ENCODE peak calls at places on chromosomes 1 and 21, in six cellular contexts. One of them, this sample, is unnamed. For H3K4me1, the result is how much of the 10 kb centered on the place peaks cover.

GRCh38 chr1:30879940-30880339 is 28.6 kb downstream of the SDC3 start:
- DNase-seq in transverse colon: no peak
- DNase-seq in breast epithelium: no peak
- DNase-seq in HepG2: no peak
- DNase-seq in K562: no peak
- DNase-seq in endothelial cell of umbilical vein: no peak
- DNase-seq in this sample: no peak

GRCh38 chr1:208951908-208952307 is 631.6 kb upstream of the CAMK1G start:
- DNase-seq in transverse colon: peak
- DNase-seq in breast epithelium: no peak
- DNase-seq in HepG2: no peak
- DNase-seq in K562: no peak
- DNase-seq in endothelial cell of umbilical vein: peak
- DNase-seq in this sample: no peak

GRCh38 chr1:61253059-61253735 is 170.8 kb downstream of the NFIA start:
- DNase-seq in transverse colon: peak
- DNase-seq in breast epithelium: peak
- DNase-seq in HepG2: peak
- DNase-seq in K562: peak
- DNase-seq in endothelial cell of umbilical vein: peak
- DNase-seq in this sample: peak

GRCh38 chr1:146007048-146007784 is 10.8 kb upstream of the TXNIP start:
- DNase-seq in transverse colon: peak
- DNase-seq in breast epithelium: peak
- DNase-seq in HepG2: peak
- DNase-seq in K562: peak
- DNase-seq in endothelial cell of umbilical vein: peak
- DNase-seq in this sample: peak

GRCh38 chr1:106755682-106756406 is 300.6 kb upstream of the PRMT6 start:
- DNase-seq in transverse colon: no peak
- DNase-seq in breast epithelium: no peak
- DNase-seq in HepG2: no peak
- DNase-seq in K562: no peak
- DNase-seq in endothelial cell of umbilical vein: no peak
- DNase-seq in this sample: no peak

GRCh38 chr1:9331016-9331415 is 38.3 kb downstream of the SPSB1 start:
- DNase-seq in transverse colon: peak
- DNase-seq in breast epithelium: no peak
- DNase-seq in HepG2: no peak
- DNase-seq in K562: no peak
- DNase-seq in endothelial cell of umbilical vein: no peak
- DNase-seq in this sample: no peak

GRCh38 chr1:196063952-196064351 is 544.3 kb downstream of the KCNT2 start:
- DNase-seq in transverse colon: no peak
- DNase-seq in breast epithelium: no peak
- DNase-seq in HepG2: no peak
- DNase-seq in K562: no peak
- DNase-seq in endothelial cell of umbilical vein: no peak
- DNase-seq in this sample: no peak

GRCh38 chr1:166843769-166844596 is 4.7 kb downstream of the POGK start:
- DNase-seq in transverse colon: peak
- DNase-seq in breast epithelium: no peak
- DNase-seq in HepG2: no peak
- DNase-seq in K562: no peak
- DNase-seq in endothelial cell of umbilical vein: peak
- DNase-seq in this sample: no peak

GRCh38 chr1:207218512-207219352 is 102.7 kb upstream of the CD55 start:
- DNase-seq in transverse colon: no peak
- DNase-seq in breast epithelium: no peak
- DNase-seq in HepG2: no peak
- DNase-seq in K562: no peak
- DNase-seq in endothelial cell of umbilical vein: peak
- DNase-seq in this sample: no peak

GRCh38 chr21:41439245-41439644 is 13.2 kb downstream of the MX1 start:
- DNase-seq in transverse colon: no peak
- DNase-seq in breast epithelium: no peak
- DNase-seq in HepG2: no peak
- DNase-seq in K562: no peak
- DNase-seq in endothelial cell of umbilical vein: no peak
- DNase-seq in this sample: no peak

GRCh38 chr1:106268070-106268469 is 788.4 kb upstream of the PRMT6 start:
- DNase-seq in transverse colon: no peak
- DNase-seq in breast epithelium: no peak
- DNase-seq in HepG2: peak
- DNase-seq in K562: no peak
- DNase-seq in endothelial cell of umbilical vein: no peak
- DNase-seq in this sample: no peak

GRCh38 chr1:85224734-85225623 is 24.2 kb upstream of the SYDE2 start:
- DNase-seq in transverse colon: peak
- DNase-seq in breast epithelium: no peak
- DNase-seq in HepG2: no peak
- DNase-seq in K562: peak
- DNase-seq in endothelial cell of umbilical vein: no peak
- DNase-seq in this sample: no peak

GRCh38 chr1:29002792-29003191 is 88.4 kb downstream of the EPB41 start:
- DNase-seq in transverse colon: no peak
- DNase-seq in breast epithelium: no peak
- DNase-seq in HepG2: no peak
- DNase-seq in K562: no peak
- DNase-seq in endothelial cell of umbilical vein: no peak
- DNase-seq in this sample: no peak

GRCh38 chr1:227764019-227764391 is 28.8 kb downstream of the SNAP47 start:
- DNase-seq in transverse colon: no peak
- DNase-seq in breast epithelium: no peak
- DNase-seq in HepG2: no peak
- DNase-seq in K562: no peak
- DNase-seq in endothelial cell of umbilical vein: no peak
- DNase-seq in this sample: no peak

GRCh38 chr1:119466419-119466818 is 40.6 kb upstream of the HSD3B1 start:
- DNase-seq in transverse colon: no peak
- DNase-seq in breast epithelium: no peak
- DNase-seq in HepG2: no peak
- DNase-seq in K562: no peak
- DNase-seq in endothelial cell of umbilical vein: no peak
- DNase-seq in this sample: no peak

GRCh38 chr1:212037900-212038299 is 2.4 kb downstream of the DTL start:
- DNase-seq in transverse colon: no peak
- DNase-seq in breast epithelium: no peak
- DNase-seq in HepG2: peak
- DNase-seq in K562: no peak
- DNase-seq in endothelial cell of umbilical vein: no peak
- DNase-seq in this sample: no peak

GRCh38 chr1:101242331-101243050 is 5.7 kb downstream of the S1PR1 start:
- DNase-seq in transverse colon: no peak
- DNase-seq in breast epithelium: no peak
- DNase-seq in HepG2: no peak
- DNase-seq in K562: no peak
- DNase-seq in endothelial cell of umbilical vein: peak
- DNase-seq in this sample: no peak

GRCh38 chr1:101241485-101242225 is 4.8 kb downstream of the S1PR1 start:
- DNase-seq in transverse colon: no peak
- DNase-seq in breast epithelium: no peak
- DNase-seq in HepG2: no peak
- DNase-seq in K562: no peak
- DNase-seq in endothelial cell of umbilical vein: no peak
- DNase-seq in this sample: no peak

GRCh38 chr1:101245575-101245927 is 8.7 kb downstream of the S1PR1 start:
- DNase-seq in transverse colon: no peak
- DNase-seq in breast epithelium: no peak
- DNase-seq in HepG2: no peak
- DNase-seq in K562: no peak
- DNase-seq in endothelial cell of umbilical vein: no peak
- DNase-seq in this sample: no peak

GRCh38 chr1:101247404-101248287 is 10.8 kb downstream of the S1PR1 start:
- DNase-seq in transverse colon: no peak
- DNase-seq in breast epithelium: no peak
- DNase-seq in HepG2: no peak
- DNase-seq in K562: no peak
- DNase-seq in endothelial cell of umbilical vein: no peak
- DNase-seq in this sample: no peak

DNA sequence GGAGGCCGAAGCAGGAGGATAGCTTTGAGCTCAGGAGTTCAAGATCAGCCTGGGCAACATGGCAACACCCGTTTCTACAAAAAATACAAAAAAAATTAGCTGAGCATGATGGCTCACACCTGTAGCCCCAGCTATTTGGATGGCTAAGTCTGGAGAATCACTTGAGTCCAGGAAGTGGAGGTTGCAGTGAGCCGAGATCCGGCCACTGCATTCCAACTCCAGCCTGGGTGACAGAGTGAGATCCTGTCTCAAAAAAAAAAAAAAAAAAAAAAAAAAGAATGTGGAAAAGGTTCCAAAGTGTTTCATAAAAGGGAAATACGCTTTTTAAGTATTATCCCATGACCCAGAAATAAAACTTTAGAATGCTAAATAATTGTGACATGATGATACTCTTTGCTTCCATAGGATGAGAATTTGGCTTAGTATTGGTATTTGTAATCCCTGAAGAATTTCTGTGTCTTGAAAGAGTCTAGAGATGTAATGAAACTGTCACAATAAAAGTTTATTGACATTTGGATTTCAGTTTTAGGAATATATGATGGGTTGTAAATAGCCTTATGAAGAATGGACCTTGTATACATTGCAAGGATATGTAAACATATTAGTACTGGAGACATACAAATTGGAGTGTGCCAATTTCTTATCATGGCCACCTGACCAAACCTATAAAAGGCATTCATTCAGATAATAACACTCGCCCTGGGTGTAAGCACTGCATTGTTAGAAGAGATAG is 8.2 kb downstream of the S1PR1 start:
- DNase-seq in transverse colon: no peak
- DNase-seq in breast epithelium: no peak
- DNase-seq in HepG2: no peak
- DNase-seq in K562: no peak
- DNase-seq in endothelial cell of umbilical vein: no peak
- DNase-seq in this sample: no peak
- H3K4me1 ChIP-seq in transverse colon: under half
- H3K4me1 ChIP-seq in breast epithelium: under half
- H3K4me1 ChIP-seq in HepG2: under half
- H3K4me1 ChIP-seq in K562: under half
- H3K4me1 ChIP-seq in endothelial cell of umbilical vein: under half
- H3K4me1 ChIP-seq in this sample: under half

GRCh38 chr1:2300851-2301606 is 72.9 kb downstream of the SKI start:
- DNase-seq in transverse colon: peak
- DNase-seq in breast epithelium: peak
- DNase-seq in HepG2: no peak
- DNase-seq in K562: no peak
- DNase-seq in endothelial cell of umbilical vein: peak
- DNase-seq in this sample: peak
- TF ChIP-seq POLR2AphosphoS5 in transverse colon: peak
- TF ChIP-seq POLR2AphosphoS5 in breast epithelium: no peak
- TF ChIP-seq POLR2AphosphoS5 in HepG2: no peak
- TF ChIP-seq POLR2AphosphoS5 in K562: no peak
- TF ChIP-seq POLR2AphosphoS5 in endothelial cell of umbilical vein: peak
- TF ChIP-seq POLR2AphosphoS5 in this sample: peak

DNA sequence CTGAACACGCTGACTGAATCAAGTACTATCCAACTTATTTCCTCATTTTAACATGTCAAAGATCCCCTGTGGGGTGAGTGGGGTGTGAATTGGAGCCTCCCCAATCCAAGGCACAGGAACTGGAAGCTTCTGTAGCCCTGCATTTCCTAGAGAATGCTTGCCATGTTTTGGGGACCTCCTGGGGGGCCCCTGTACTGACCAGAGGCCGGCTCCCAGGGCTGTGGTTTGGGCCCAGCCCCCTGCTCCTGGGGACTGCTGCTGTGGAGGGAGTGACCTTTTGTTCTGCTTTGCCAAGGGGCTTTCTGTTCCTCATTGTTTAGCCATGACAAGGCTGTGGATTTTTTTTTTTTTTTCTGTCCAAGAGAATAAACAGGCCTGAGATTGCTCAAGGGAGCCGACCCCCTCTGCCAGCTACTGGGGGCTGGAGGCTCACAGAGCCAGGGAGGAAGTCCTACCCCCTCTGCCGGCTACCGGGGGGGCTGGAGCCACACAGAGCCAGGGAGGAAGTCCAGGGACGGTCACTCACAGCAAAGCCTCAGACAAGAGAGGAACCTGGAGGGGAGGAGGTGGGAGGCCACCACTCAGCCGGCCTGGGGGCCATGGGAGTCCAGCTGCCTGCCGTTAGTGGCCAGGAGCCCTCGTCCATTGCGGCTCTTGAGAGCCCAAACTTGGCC is 17.4 kb downstream of the TNFRSF1B start:
- DNase-seq in transverse colon: peak
- DNase-seq in breast epithelium: peak
- DNase-seq in HepG2: peak
- DNase-seq in K562: peak
- DNase-seq in endothelial cell of umbilical vein: peak
- DNase-seq in this sample: peak
- TF ChIP-seq CTCF in transverse colon: peak
- TF ChIP-seq CTCF in breast epithelium: no peak
- TF ChIP-seq CTCF in HepG2: no peak
- TF ChIP-seq CTCF in K562: peak
- TF ChIP-seq CTCF in endothelial cell of umbilical vein: peak
- TF ChIP-seq CTCF in this sample: no peak

GRCh38 chr1:1343811-1344421 is 5.3 kb downstream of the DVL1 start:
- DNase-seq in transverse colon: no peak
- DNase-seq in breast epithelium: no peak
- DNase-seq in HepG2: no peak
- DNase-seq in K562: no peak
- DNase-seq in endothelial cell of umbilical vein: no peak
- DNase-seq in this sample: no peak

GRCh38 chr1:1345384-1345783 is 3.8 kb downstream of the DVL1 start:
- DNase-seq in transverse colon: no peak
- DNase-seq in breast epithelium: no peak
- DNase-seq in HepG2: no peak
- DNase-seq in K562: no peak
- DNase-seq in endothelial cell of umbilical vein: no peak
- DNase-seq in this sample: no peak

GRCh38 chr1:1346501-1346890 is 2.7 kb downstream of the DVL1 start:
- DNase-seq in transverse colon: no peak
- DNase-seq in breast epithelium: no peak
- DNase-seq in HepG2: no peak
- DNase-seq in K562: no peak
- DNase-seq in endothelial cell of umbilical vein: no peak
- DNase-seq in this sample: no peak

GRCh38 chr1:1345860-1346500 is 3.2 kb downstream of the DVL1 start:
- DNase-seq in transverse colon: no peak
- DNase-seq in breast epithelium: no peak
- DNase-seq in HepG2: no peak
- DNase-seq in K562: no peak
- DNase-seq in endothelial cell of umbilical vein: no peak
- DNase-seq in this sample: no peak

DNA sequence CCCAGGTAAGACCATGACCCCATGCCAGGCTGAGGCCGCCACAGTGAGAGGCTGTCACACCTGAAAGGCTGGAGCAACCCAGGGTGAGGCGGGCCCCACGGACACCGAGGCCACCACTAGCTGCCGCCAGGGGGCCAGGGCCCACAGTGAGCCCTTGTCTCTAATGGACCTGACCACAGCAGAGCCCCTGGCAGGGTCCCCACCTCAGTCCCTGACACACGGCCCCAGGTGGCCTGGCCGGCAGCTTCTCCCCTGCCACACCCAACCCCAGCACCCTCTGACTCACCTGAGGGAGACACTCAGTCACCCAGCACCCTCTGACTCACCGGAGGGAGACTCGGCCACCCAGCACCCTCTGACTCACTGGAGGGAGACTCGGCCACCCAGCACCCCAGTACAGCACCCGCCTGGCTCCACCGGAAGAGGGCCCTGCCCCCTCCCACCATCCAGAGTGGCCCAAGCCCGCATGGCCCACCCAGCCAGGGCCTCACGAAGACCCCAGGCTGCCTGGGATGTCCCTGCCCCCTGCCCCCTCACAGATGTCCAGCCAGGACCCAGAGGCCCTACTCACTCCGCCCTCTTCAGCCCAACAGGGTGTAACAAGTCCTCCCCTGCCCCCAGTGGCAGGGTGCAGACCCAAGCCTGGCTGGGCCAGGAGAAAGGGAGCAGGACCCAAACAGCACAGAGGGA is 4.4 kb downstream of the DVL1 start:
- DNase-seq in transverse colon: peak
- DNase-seq in breast epithelium: no peak
- DNase-seq in HepG2: no peak
- DNase-seq in K562: peak
- DNase-seq in endothelial cell of umbilical vein: no peak
- DNase-seq in this sample: no peak
- H3K4me1 ChIP-seq in transverse colon: under half
- H3K4me1 ChIP-seq in breast epithelium: under half
- H3K4me1 ChIP-seq in HepG2: under half
- H3K4me1 ChIP-seq in K562: under half
- H3K4me1 ChIP-seq in endothelial cell of umbilical vein: under half
- H3K4me1 ChIP-seq in this sample: under half